ENCODE peak calls at places on chromosomes 2 and 18, in five cellular contexts. A, K, F, H and N are unnamed samples.

GRCh38 chr18:60235164-60235563 is 137.4 kb downstream of the MC4R start:
- DNase-seq in A (no peak), K (no peak), F (no peak), H (no peak), N (no peak)

GRCh38 chr2:167972746-167973145 is 274.6 kb downstream of the STK39 start:
- DNase-seq in A (no peak), K (no peak), F (no peak), H (no peak), N (no peak)

GRCh38 chr2:222969491-222969890 is 82.5 kb upstream of the KCNE4 start:
- DNase-seq in A (no peak), K (no peak), F (no peak), H (no peak), N (no peak)

GRCh38 chr18:76660571-76661192 is 161.7 kb upstream of the ZNF236 start:
- DNase-seq in A (no peak), K (no peak), F (no peak), H (no peak), N (no peak)

GRCh38 chr2:147490612-147491261 is 354.1 kb upstream of the ACVR2A start:
- DNase-seq in A (no peak), K (no peak), F (no peak), H (no peak), N (no peak)

GRCh38 chr2:81412681-81413080 is 1108.1 kb upstream of the LRRTM1 start:
- DNase-seq in A (no peak), K (no peak), F (no peak), H (no peak), N (no peak)

GRCh38 chr2:112318515-112318914 is 43.1 kb downstream of the ZC3H6 start:
- DNase-seq in A (no peak), K (no peak), F (no peak), H (no peak), N (no peak)

GRCh38 chr2:173571021-173571821 is 216.5 kb downstream of the CDCA7 start:
- DNase-seq in A (no peak), K (no peak), F (no peak), H (peak), N (no peak)

GRCh38 chr2:46387886-46388515 is 90.8 kb downstream of the EPAS1 start:
- DNase-seq in A (no peak), K (no peak), F (no peak), H (peak), N (no peak)

GRCh38 chr2:208253518-208254117 is 1.3 kb downstream of the IDH1 start:
- DNase-seq in A (no peak), K (no peak), F (no peak), H (no peak), N (no peak)

GRCh38 chr2:216620806-216621205 is 12.4 kb upstream of the IGFBP2 start:
- DNase-seq in A (no peak), K (no peak), F (no peak), H (no peak), N (no peak)

GRCh38 chr18:21038201-21038600 is 73.4 kb downstream of the ROCK1 start:
- DNase-seq in A (no peak), K (no peak), F (no peak), H (no peak), N (no peak)

GRCh38 chr2:73987109-73987947 is 2.6 kb downstream of the TET3 start:
- DNase-seq in A (no peak), K (no peak), F (no peak), H (peak), N (peak)